ENCODE peak calls at places on chromosomes 4 and X, in eight cellular contexts. One of them, this sample, is unnamed.

GRCh38 chr4:15088394-15089041 is 86.2 kb downstream of the CPEB2 start:
- DNase-seq in sigmoid colon: no peak
- DNase-seq in K562: no peak
- DNase-seq in transverse colon: no peak
- DNase-seq in tibial nerve: no peak
- DNase-seq in HepG2: no peak
- DNase-seq in upper lobe of left lung: no peak
- DNase-seq in H1: no peak
- DNase-seq in this sample: no peak

GRCh38 chrX:123720486-123720885 is 12.4 kb downstream of the THOC2 start:
- DNase-seq in tibial nerve: no peak
- DNase-seq in upper lobe of left lung: no peak
- DNase-seq in sigmoid colon: no peak
- DNase-seq in transverse colon: no peak
- DNase-seq in H1: no peak
- DNase-seq in K562: no peak
- DNase-seq in HepG2: no peak
- DNase-seq in this sample: no peak

GRCh38 chrX:131068945-131069719 is 11.0 kb downstream of the ARHGAP36 start:
- DNase-seq in upper lobe of left lung: peak
- DNase-seq in sigmoid colon: no peak
- DNase-seq in tibial nerve: no peak
- DNase-seq in K562: peak
- DNase-seq in HepG2: peak
- DNase-seq in transverse colon: no peak
- DNase-seq in H1: peak
- DNase-seq in this sample: no peak

GRCh38 chr4:5469151-5469775 is 239.1 kb downstream of the EVC2 start:
- DNase-seq in HepG2: peak
- DNase-seq in sigmoid colon: no peak
- DNase-seq in H1: no peak
- DNase-seq in upper lobe of left lung: no peak
- DNase-seq in tibial nerve: no peak
- DNase-seq in K562: no peak
- DNase-seq in transverse colon: no peak
- DNase-seq in this sample: no peak

GRCh38 chrX:48487362-48487785 is 11.4 kb downstream of the FTSJ1 start:
- DNase-seq in upper lobe of left lung: no peak
- DNase-seq in K562: peak
- DNase-seq in tibial nerve: no peak
- DNase-seq in H1: no peak
- DNase-seq in HepG2: peak
- DNase-seq in sigmoid colon: no peak
- DNase-seq in transverse colon: no peak
- DNase-seq in this sample: peak

GRCh38 chrX:140034916-140035315 is 69.6 kb upstream of the CXorf66 start:
- DNase-seq in H1: no peak
- DNase-seq in upper lobe of left lung: no peak
- DNase-seq in K562: peak
- DNase-seq in sigmoid colon: no peak
- DNase-seq in transverse colon: no peak
- DNase-seq in tibial nerve: no peak
- DNase-seq in HepG2: no peak
- DNase-seq in this sample: no peak

GRCh38 chr4:76388160-76388908 is 32.6 kb downstream of the CCDC158 start:
- DNase-seq in tibial nerve: no peak
- DNase-seq in transverse colon: no peak
- DNase-seq in K562: peak
- DNase-seq in HepG2: peak
- DNase-seq in H1: no peak
- DNase-seq in sigmoid colon: no peak
- DNase-seq in upper lobe of left lung: no peak
- DNase-seq in this sample: no peak

GRCh38 chr4:184498598-184498997 is 24.2 kb upstream of the IRF2 start:
- DNase-seq in K562: no peak
- DNase-seq in HepG2: no peak
- DNase-seq in sigmoid colon: no peak
- DNase-seq in tibial nerve: no peak
- DNase-seq in H1: no peak
- DNase-seq in upper lobe of left lung: peak
- DNase-seq in transverse colon: no peak
- DNase-seq in this sample: no peak

GRCh38 chr4:76984788-76985211 is 35.2 kb downstream of the SEPTIN11 start:
- DNase-seq in sigmoid colon: peak
- DNase-seq in transverse colon: peak
- DNase-seq in HepG2: peak
- DNase-seq in upper lobe of left lung: no peak
- DNase-seq in K562: no peak
- DNase-seq in H1: no peak
- DNase-seq in tibial nerve: peak
- DNase-seq in this sample: no peak

GRCh38 chr4:152248347-152248746 is 287.5 kb downstream of the FBXW7 start:
- DNase-seq in HepG2: no peak
- DNase-seq in transverse colon: no peak
- DNase-seq in sigmoid colon: no peak
- DNase-seq in tibial nerve: no peak
- DNase-seq in upper lobe of left lung: no peak
- DNase-seq in K562: no peak
- DNase-seq in H1: no peak
- DNase-seq in this sample: no peak

GRCh38 chr4:41504167-41504566 is 33.8 kb upstream of the LIMCH1 start:
- DNase-seq in sigmoid colon: no peak
- DNase-seq in transverse colon: no peak
- DNase-seq in tibial nerve: no peak
- DNase-seq in HepG2: no peak
- DNase-seq in H1: no peak
- DNase-seq in upper lobe of left lung: no peak
- DNase-seq in K562: no peak
- DNase-seq in this sample: no peak

GRCh38 chr4:10311939-10312338 is 145.3 kb downstream of the ZNF518B start:
- DNase-seq in tibial nerve: no peak
- DNase-seq in upper lobe of left lung: no peak
- DNase-seq in sigmoid colon: no peak
- DNase-seq in transverse colon: no peak
- DNase-seq in K562: peak
- DNase-seq in H1: no peak
- DNase-seq in HepG2: no peak
- DNase-seq in this sample: no peak

GRCh38 chr4:170109586-170110289 is 20.0 kb upstream of the AADAT start:
- DNase-seq in K562: no peak
- DNase-seq in H1: no peak
- DNase-seq in sigmoid colon: no peak
- DNase-seq in tibial nerve: no peak
- DNase-seq in HepG2: no peak
- DNase-seq in upper lobe of left lung: no peak
- DNase-seq in transverse colon: no peak
- DNase-seq in this sample: no peak

GRCh38 chr4:86593726-86594558 is at the start of gene PTPN13:
- DNase-seq in upper lobe of left lung: peak
- DNase-seq in H1: peak
- DNase-seq in tibial nerve: peak
- DNase-seq in HepG2: peak
- DNase-seq in transverse colon: peak
- DNase-seq in K562: peak
- DNase-seq in sigmoid colon: peak
- DNase-seq in this sample: peak

GRCh38 chrX:84186603-84187358 is 1.2 kb downstream of the RPS6KA6 start:
- DNase-seq in upper lobe of left lung: no peak
- DNase-seq in tibial nerve: no peak
- DNase-seq in HepG2: no peak
- DNase-seq in K562: no peak
- DNase-seq in sigmoid colon: no peak
- DNase-seq in H1: peak
- DNase-seq in transverse colon: peak
- DNase-seq in this sample: no peak

GRCh38 chr4:6963139-6963611 is 53.5 kb downstream of the TBC1D14 start:
- DNase-seq in transverse colon: no peak
- DNase-seq in H1: no peak
- DNase-seq in HepG2: peak
- DNase-seq in upper lobe of left lung: no peak
- DNase-seq in K562: no peak
- DNase-seq in tibial nerve: no peak
- DNase-seq in sigmoid colon: no peak
- DNase-seq in this sample: no peak

GRCh38 chr4:141107927-141108326 is 25.3 kb downstream of the RNF150 start:
- DNase-seq in transverse colon: no peak
- DNase-seq in H1: no peak
- DNase-seq in tibial nerve: no peak
- DNase-seq in K562: no peak
- DNase-seq in upper lobe of left lung: no peak
- DNase-seq in HepG2: no peak
- DNase-seq in sigmoid colon: no peak
- DNase-seq in this sample: no peak

DNA sequence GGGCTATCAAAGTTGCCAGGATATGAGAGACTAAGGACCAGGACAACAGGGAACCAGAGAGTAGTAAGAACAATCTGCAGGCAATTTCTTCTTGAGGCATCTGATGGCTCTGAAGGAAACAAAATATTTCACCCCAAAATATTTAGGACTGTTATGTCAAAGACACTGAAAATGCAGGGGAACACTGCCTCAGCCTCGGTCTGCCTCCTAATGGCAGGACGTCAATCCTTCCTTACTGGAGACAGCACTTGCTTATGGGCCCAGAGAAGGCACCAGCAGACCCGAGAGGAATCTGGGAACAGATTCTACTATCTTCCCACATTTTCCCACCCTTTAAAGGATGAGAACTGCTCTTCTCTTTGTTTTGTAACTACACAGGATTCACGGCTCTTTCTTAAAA is 23.3 kb downstream of the RNF150 start:
- DNase-seq in upper lobe of left lung: no peak
- DNase-seq in transverse colon: no peak
- DNase-seq in tibial nerve: no peak
- DNase-seq in K562: no peak
- DNase-seq in HepG2: no peak
- DNase-seq in H1: no peak
- DNase-seq in sigmoid colon: no peak
- DNase-seq in this sample: no peak
- TF ChIP-seq CTCF in upper lobe of left lung: no peak
- TF ChIP-seq CTCF in transverse colon: no peak
- TF ChIP-seq CTCF in tibial nerve: no peak
- TF ChIP-seq CTCF in K562: no peak
- TF ChIP-seq CTCF in HepG2: no peak
- TF ChIP-seq CTCF in H1: peak
- TF ChIP-seq CTCF in sigmoid colon: no peak
- TF ChIP-seq CTCF in this sample: no peak

DNA sequence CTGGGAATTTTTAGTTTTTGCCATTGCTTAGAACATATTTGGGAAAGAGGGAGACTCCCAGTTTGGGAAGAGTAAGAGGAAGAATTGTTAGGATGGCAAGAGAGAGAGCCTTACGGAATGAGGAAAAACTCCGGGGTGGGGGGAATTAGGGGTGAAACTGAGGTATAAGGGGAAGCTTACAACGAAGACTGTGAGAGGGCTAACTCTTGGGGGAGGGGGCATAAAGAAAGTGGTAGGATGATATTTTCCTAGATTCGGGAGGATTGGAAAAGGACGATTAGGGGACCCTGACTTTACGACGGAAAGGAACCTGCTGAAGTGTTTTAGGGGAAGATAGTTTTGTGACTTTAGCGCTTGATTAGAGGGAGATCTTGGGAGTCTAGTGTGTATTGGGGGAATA is 86.2 kb upstream of the HPRT1 start:
- DNase-seq in transverse colon: no peak
- DNase-seq in H1: no peak
- DNase-seq in K562: no peak
- DNase-seq in tibial nerve: no peak
- DNase-seq in HepG2: no peak
- DNase-seq in upper lobe of left lung: no peak
- DNase-seq in sigmoid colon: no peak
- DNase-seq in this sample: no peak
- TF ChIP-seq EP300 in transverse colon: no peak
- TF ChIP-seq EP300 in H1: no peak
- TF ChIP-seq EP300 in K562: no peak
- TF ChIP-seq EP300 in tibial nerve: no peak
- TF ChIP-seq EP300 in HepG2: no peak
- TF ChIP-seq EP300 in upper lobe of left lung: no peak
- TF ChIP-seq EP300 in sigmoid colon: no peak
- TF ChIP-seq EP300 in this sample: no peak

GRCh38 chr4:74098628-74098995 is 383 bp downstream of the CXCL2 start:
- DNase-seq in upper lobe of left lung: no peak
- DNase-seq in transverse colon: peak
- DNase-seq in sigmoid colon: peak
- DNase-seq in HepG2: no peak
- DNase-seq in H1: peak
- DNase-seq in K562: peak
- DNase-seq in tibial nerve: no peak
- DNase-seq in this sample: no peak
- H3K4me3 ChIP-seq in upper lobe of left lung: peak
- H3K4me3 ChIP-seq in transverse colon: peak
- H3K4me3 ChIP-seq in sigmoid colon: peak
- H3K4me3 ChIP-seq in HepG2: no peak
- H3K4me3 ChIP-seq in H1: peak
- H3K4me3 ChIP-seq in K562: peak
- H3K4me3 ChIP-seq in tibial nerve: peak
- H3K4me3 ChIP-seq in this sample: peak

GRCh38 chrX:55452825-55453124 is 848 bp downstream of the MAGEH1 start:
- DNase-seq in tibial nerve: no peak
- DNase-seq in transverse colon: no peak
- DNase-seq in K562: peak
- DNase-seq in HepG2: no peak
- DNase-seq in upper lobe of left lung: no peak
- DNase-seq in H1: no peak
- DNase-seq in sigmoid colon: no peak
- DNase-seq in this sample: no peak

GRCh38 chrX:55451990-55452824 is at the start of gene MAGEH1:
- DNase-seq in HepG2: peak
- DNase-seq in K562: peak
- DNase-seq in H1: peak
- DNase-seq in upper lobe of left lung: peak
- DNase-seq in transverse colon: peak
- DNase-seq in tibial nerve: peak
- DNase-seq in sigmoid colon: peak
- DNase-seq in this sample: peak

GRCh38 chrX:55451125-55451524 is 802 bp upstream of the MAGEH1 start:
- DNase-seq in sigmoid colon: no peak
- DNase-seq in H1: no peak
- DNase-seq in upper lobe of left lung: no peak
- DNase-seq in tibial nerve: no peak
- DNase-seq in HepG2: no peak
- DNase-seq in K562: no peak
- DNase-seq in transverse colon: no peak
- DNase-seq in this sample: no peak

GRCh38 chrX:55451626-55451989 is 319 bp upstream of the MAGEH1 start:
- DNase-seq in sigmoid colon: no peak
- DNase-seq in HepG2: no peak
- DNase-seq in K562: no peak
- DNase-seq in transverse colon: no peak
- DNase-seq in H1: no peak
- DNase-seq in upper lobe of left lung: peak
- DNase-seq in tibial nerve: no peak
- DNase-seq in this sample: no peak

DNA sequence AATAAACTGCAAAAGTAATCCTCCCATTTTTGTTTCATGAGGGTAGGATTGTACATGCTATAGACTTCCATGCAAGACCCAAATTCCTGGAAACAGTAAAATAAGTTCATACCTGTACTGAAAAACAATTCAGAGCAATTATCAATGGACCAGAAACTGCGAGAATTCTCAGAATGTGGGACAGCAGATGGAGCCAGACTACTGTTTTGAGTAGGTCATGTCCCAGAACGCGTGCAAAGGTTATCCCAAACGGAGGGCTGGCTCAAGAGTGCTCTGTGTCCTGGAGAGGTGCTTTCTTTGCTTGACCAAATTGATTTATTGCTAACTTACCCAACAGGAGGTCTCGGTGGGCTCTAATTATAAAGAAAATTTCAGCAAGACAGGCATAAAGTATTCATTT is 1.7 kb upstream of the MAGEH1 start:
- DNase-seq in transverse colon: no peak
- DNase-seq in HepG2: peak
- DNase-seq in K562: peak
- DNase-seq in H1: no peak
- DNase-seq in tibial nerve: no peak
- DNase-seq in sigmoid colon: no peak
- DNase-seq in upper lobe of left lung: no peak
- DNase-seq in this sample: no peak
- TF ChIP-seq CTCF in transverse colon: no peak
- TF ChIP-seq CTCF in HepG2: peak
- TF ChIP-seq CTCF in K562: peak
- TF ChIP-seq CTCF in H1: peak
- TF ChIP-seq CTCF in tibial nerve: no peak
- TF ChIP-seq CTCF in sigmoid colon: no peak
- TF ChIP-seq CTCF in upper lobe of left lung: no peak
- TF ChIP-seq CTCF in this sample: no peak